ENCODE peak calls at places on chromosome 10, in five cellular contexts. A is IMR-90, W is K562, C is SK-N-SH, E is HepG2. N is an unnamed sample.

GRCh38 chr10:72297968-72298773 is 24.4 kb downstream of the DDIT4 start:
- DNase-seq in A (peak), W (peak), C (peak), E (no peak), N (peak)

GRCh38 chr10:110205051-110205675 is 2.2 kb upstream of the MXI1 start:
- DNase-seq in A (no peak), W (no peak), C (no peak), E (no peak), N (no peak)

GRCh38 chr10:110279062-110279986 is 25.4 kb downstream of the SMNDC1 start:
- DNase-seq in A (peak), W (peak), C (peak), E (peak), N (peak)

GRCh38 chr10:69648461-69648860 is 18.4 kb downstream of the FAM241B start:
- DNase-seq in A (no peak), W (no peak), C (no peak), E (no peak), N (no peak)

GRCh38 chr10:49596493-49596809 is 13.7 kb upstream of the SLC18A3 start:
- DNase-seq in A (no peak), W (no peak), C (no peak), E (no peak), N (no peak)

GRCh38 chr10:43205681-43206390 is 61.0 kb downstream of the RASGEF1A start:
- DNase-seq in A (no peak), W (no peak), C (peak), E (no peak), N (no peak)

GRCh38 chr10:6148251-6148691 is 54.5 kb upstream of the PFKFB3 start:
- DNase-seq in A (no peak), W (no peak), C (no peak), E (no peak), N (no peak)

GRCh38 chr10:4174197-4174596 is 389.2 kb upstream of the KLF6 start:
- DNase-seq in A (no peak), W (no peak), C (peak), E (peak), N (no peak)

GRCh38 chr10:51073461-51074237 is 638 bp upstream of the PRKG1 start:
- DNase-seq in A (peak), W (no peak), C (peak), E (no peak), N (no peak)

GRCh38 chr10:77036993-77037734 is 600.4 kb downstream of the KCNMA1 start:
- DNase-seq in A (no peak), W (peak), C (peak), E (peak), N (no peak)

GRCh38 chr10:106571216-106571954 is 593.1 kb downstream of the SORCS1 start:
- DNase-seq in A (peak), W (no peak), C (peak), E (no peak), N (no peak)

GRCh38 chr10:96017227-96017687 is 26.1 kb upstream of the CCNJ start:
- DNase-seq in A (peak), W (peak), C (peak), E (peak), N (peak)

GRCh38 chr10:58280982-58281752 is 12.2 kb downstream of the CISD1 start:
- DNase-seq in A (peak), W (no peak), C (no peak), E (no peak), N (no peak)

GRCh38 chr10:58278274-58278961 is 9.5 kb downstream of the CISD1 start:
- DNase-seq in A (no peak), W (no peak), C (no peak), E (no peak), N (no peak)

GRCh38 chr10:58278962-58279307 is 10.0 kb downstream of the CISD1 start:
- DNase-seq in A (no peak), W (no peak), C (no peak), E (no peak), N (no peak)

GRCh38 chr10:58282615-58283014 is 13.7 kb downstream of the CISD1 start:
- DNase-seq in A (no peak), W (no peak), C (no peak), E (no peak), N (peak)

DNA sequence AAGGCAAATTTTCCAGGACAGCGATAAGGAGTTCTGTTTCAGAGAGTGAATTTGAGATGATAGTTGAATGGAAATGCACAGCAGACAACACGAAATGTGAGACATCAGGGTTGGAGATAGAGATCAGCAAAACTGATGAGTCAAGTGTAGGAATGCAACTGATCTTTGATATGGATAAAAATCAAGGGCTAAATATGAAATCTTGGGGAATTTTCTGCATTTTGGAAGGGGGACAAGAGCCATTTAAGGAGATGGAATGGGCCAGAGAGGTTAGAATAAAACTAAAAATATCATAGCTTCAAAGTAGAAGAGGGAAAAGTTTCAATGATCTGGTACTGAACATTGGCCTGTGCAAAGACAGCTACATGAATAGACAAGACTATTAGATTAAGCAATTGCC is 11.5 kb downstream of the CISD1 start:
- DNase-seq in A (peak), W (no peak), C (no peak), E (no peak), N (no peak)
- TF ChIP-seq MXI1 in A (no peak), W (no peak), C (no peak), E (no peak), N (no peak)

DNA sequence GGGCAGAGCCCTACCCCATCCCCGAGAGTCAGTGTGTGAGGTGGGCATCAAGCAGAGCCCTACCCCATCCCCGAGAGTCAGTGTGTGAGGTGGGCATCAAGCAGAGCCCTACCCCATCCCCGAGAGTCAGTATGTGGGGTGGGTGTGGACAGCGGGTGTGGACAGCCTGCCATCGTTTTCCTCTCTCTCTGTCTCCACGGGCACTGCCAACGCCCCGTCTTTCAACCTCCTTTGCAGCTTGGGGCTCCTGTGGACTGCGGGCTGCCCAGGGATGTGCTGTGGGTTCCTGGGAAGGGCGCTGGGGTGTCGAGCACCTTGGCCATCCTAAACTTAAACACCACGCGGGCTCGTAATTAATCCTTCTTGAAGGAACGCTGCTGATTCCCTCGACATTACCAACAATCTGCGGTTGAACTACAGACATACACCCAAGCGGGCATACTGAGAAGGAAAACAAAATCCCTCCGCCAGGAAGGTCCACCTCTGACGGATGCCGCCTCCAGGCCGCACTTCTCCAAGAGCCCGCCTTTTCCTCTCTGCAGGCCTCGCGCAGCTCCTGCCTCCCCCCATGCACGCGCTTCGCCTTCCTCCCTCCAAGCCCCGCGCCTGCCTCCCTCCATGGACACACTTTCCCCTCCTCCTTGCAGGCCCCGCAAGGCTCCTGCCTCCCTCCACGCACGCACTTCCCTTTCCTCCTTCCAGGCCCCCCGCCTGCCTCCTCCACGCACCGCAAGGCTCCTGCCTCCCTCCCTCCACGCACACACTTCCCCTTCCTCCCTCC is 65.1 kb downstream of the ADARB2 start:
- DNase-seq in A (no peak), W (no peak), C (no peak), E (no peak), N (no peak)
- TF ChIP-seq MXI1 in A (no peak), W (no peak), C (no peak), E (no peak), N (no peak)

DNA sequence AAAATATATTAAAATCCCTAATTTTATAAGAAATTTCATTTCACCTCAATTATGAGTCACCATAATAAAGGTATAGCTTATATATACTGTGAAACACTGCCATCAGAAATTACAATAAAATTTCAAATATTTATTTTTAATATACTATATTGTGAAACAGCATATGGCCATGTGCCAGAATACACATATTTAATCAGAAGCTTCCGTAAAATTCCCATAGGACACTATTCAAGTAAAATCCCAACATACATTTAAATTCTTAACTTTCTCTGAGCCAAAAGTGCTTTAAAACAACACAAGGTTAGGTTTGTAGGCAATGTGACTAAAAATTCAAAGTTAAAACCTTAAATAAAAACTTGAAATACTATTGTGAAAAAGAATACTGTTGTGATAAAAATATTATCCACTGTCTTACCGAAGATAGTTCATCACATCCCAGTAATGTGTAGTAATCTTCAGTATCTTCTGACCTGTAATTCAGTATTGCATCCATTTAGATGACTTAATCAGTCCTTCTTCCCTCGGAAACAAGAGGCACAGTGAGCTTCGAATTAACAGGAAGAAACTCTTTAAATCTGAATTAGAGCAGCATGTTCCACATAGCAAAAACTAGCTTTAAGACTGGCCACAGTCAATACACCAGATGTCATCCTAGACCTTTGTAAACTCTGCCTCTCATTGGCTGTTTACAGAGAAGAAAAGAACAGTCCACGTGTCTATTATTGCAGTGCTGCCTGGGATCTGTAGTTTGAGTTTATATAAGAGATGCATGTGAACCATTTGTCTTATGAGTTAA is at the start of gene DNAJC12:
- DNase-seq in A (peak), W (peak), C (peak), E (peak), N (no peak)
- TF ChIP-seq MXI1 in A (no peak), W (peak), C (peak), E (peak), N (no peak)

GRCh38 chr10:79021948-79022499 is 46.7 kb upstream of the ZMIZ1 start:
- DNase-seq in A (no peak), W (no peak), C (no peak), E (no peak), N (no peak)

GRCh38 chr10:79023489-79024162 is 45.1 kb upstream of the ZMIZ1 start:
- DNase-seq in A (no peak), W (no peak), C (no peak), E (no peak), N (no peak)

GRCh38 chr10:79024296-79024695 is 44.5 kb upstream of the ZMIZ1 start:
- DNase-seq in A (no peak), W (no peak), C (no peak), E (no peak), N (no peak)

GRCh38 chr10:79021331-79021907 is 47.3 kb upstream of the ZMIZ1 start:
- DNase-seq in A (no peak), W (no peak), C (no peak), E (no peak), N (no peak)

GRCh38 chr10:79022565-79023488 is 45.9 kb upstream of the ZMIZ1 start:
- DNase-seq in A (no peak), W (peak), C (peak), E (peak), N (peak)
- TF ChIP-seq MXI1 in A (no peak), W (no peak), C (no peak), E (no peak), N (no peak)

DNA sequence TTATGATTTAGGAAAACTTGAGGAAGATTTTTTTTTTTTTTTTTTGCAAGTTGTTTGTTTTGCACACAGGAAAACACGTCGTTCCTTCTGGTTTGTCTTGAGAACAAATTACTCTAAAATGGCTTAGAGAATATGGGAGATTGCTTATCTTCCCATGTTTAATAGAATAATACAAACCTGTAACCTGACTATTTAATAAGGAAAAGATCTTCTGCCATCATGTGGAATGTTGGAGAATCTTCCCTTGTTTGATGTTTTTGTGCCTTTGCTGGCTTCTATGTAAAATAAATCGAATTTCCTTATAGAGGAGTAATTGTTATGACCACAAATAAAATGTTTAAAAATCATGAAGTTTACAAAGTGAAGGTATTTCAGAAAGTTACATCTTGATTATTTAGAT is 818.8 kb downstream of the GATA3 start:
- DNase-seq in A (no peak), W (no peak), C (peak), E (no peak), N (no peak)
- TF ChIP-seq MXI1 in A (no peak), W (no peak), C (no peak), E (no peak), N (no peak)

GRCh38 chr10:75332081-75332480 is 69.5 kb downstream of the ZNF503 start:
- DNase-seq in A (no peak), W (no peak), C (no peak), E (no peak), N (no peak)

GRCh38 chr10:75335191-75335590 is 66.4 kb downstream of the ZNF503 start:
- DNase-seq in A (no peak), W (no peak), C (no peak), E (no peak), N (no peak)

GRCh38 chr10:75334720-75335119 is 66.8 kb downstream of the ZNF503 start:
- DNase-seq in A (no peak), W (no peak), C (no peak), E (no peak), N (no peak)

GRCh38 chr10:75335983-75336382 is 65.6 kb downstream of the ZNF503 start:
- DNase-seq in A (no peak), W (no peak), C (no peak), E (no peak), N (peak)
- TF ChIP-seq MXI1 in A (no peak), W (no peak), C (no peak), E (no peak), N (no peak)

GRCh38 chr10:104351067-104351681 is 2.5 kb upstream of the CFAP58 start:
- DNase-seq in A (peak), W (no peak), C (no peak), E (no peak), N (no peak)

GRCh38 chr10:104349623-104350142 is 4.0 kb upstream of the CFAP58 start:
- DNase-seq in A (peak), W (no peak), C (no peak), E (peak), N (peak)

GRCh38 chr10:104350146-104350635 is 3.4 kb upstream of the CFAP58 start:
- DNase-seq in A (peak), W (no peak), C (peak), E (peak), N (peak)

GRCh38 chr10:104353325-104354048 is at the start of gene CFAP58:
- DNase-seq in A (peak), W (peak), C (peak), E (peak), N (peak)

GRCh38 chr10:104351919-104352318 is 1.7 kb upstream of the CFAP58 start:
- DNase-seq in A (no peak), W (no peak), C (no peak), E (no peak), N (no peak)
- TF ChIP-seq MXI1 in A (no peak), W (no peak), C (no peak), E (no peak), N (no peak)

DNA sequence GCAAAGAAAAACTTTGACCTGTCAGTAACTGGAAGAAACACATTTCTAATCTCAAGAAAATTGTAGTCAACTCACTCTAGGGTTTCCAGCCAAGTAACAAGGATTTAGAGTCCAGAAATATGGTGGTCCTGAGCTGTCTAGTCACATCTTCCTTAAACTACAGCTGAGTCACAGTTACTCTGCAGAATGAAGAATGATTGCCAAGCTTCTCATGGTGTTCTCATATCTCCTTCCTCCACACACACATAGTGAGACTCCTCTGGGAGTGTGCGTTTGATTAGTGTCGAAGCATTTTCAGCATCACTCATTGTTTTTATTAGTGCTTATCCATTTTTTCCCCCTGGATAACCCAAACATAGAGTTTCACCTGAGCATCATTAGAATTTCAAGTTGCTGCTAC is 93.1 kb upstream of the CXCL12 start:
- DNase-seq in A (peak), W (no peak), C (no peak), E (no peak), N (no peak)
- TF ChIP-seq MXI1 in A (no peak), W (no peak), C (no peak), E (no peak), N (no peak)

N was measured in GM12878.